ENCODE peak calls at places on chromosomes 3 and 15, in nine cellular contexts. B, A, T, G, U, R, Z, D and I are unnamed samples.
A peak's percentile ranks its signal among the peaks of the same experiment; 100 is the strongest.

GRCh38 chr3:4835616-4836043 is 143.6 kb upstream of the BHLHE40 start:
- DNase-seq in A (peak; percentile 40), U (no peak), D (no peak), T (no peak), R (no peak), B (no peak), Z (no peak), G (no peak), I (no peak)

GRCh38 chr3:115248274-115248673 is 101.2 kb upstream of the ZBTB20 start:
- DNase-seq in T (no peak), R (no peak), U (no peak), D (peak; percentile 80), Z (no peak), B (no peak), G (peak; percentile 75), A (peak; percentile 51), I (no peak)

GRCh38 chr3:170307998-170308398 is 49.5 kb upstream of the SKIL start:
- DNase-seq in D (peak; percentile 16), G (peak; percentile 92), T (peak; percentile 24), B (peak; percentile 13), A (no peak), U (no peak), Z (peak; percentile 86), R (no peak), I (no peak)

GRCh38 chr3:162021206-162021605 is 524.6 kb downstream of the OTOL1 start:
- DNase-seq in T (no peak), D (no peak), A (no peak), Z (no peak), G (peak; percentile 80), U (no peak), R (no peak), B (no peak), I (no peak)

GRCh38 chr3:138438896-138439295 is 4.5 kb downstream of the ESYT3 start:
- DNase-seq in A (no peak), B (no peak), U (no peak), Z (no peak), D (peak; percentile 76), G (peak; percentile 11), T (no peak), R (no peak), I (no peak)

GRCh38 chr3:69197922-69198540 is 75.6 kb upstream of the LMOD3 start:
- DNase-seq in D (no peak), T (no peak), B (no peak), G (no peak), A (no peak), U (no peak), R (no peak), Z (no peak), I (no peak)

GRCh38 chr15:93428807-93429351 is 339.9 kb upstream of the RGMA start:
- DNase-seq in G (no peak), T (no peak), U (no peak), B (no peak), A (no peak), R (no peak), D (no peak), Z (no peak), I (no peak)

GRCh38 chr15:71051539-71051938 is 63.7 kb upstream of the THSD4 start:
- DNase-seq in U (no peak), A (no peak), D (peak; percentile 69), G (peak; percentile 16), R (no peak), Z (no peak), B (peak; percentile 85), T (no peak), I (no peak)

GRCh38 chr15:70815604-70816003 is 38.4 kb downstream of the LARP6 start:
- DNase-seq in T (peak; percentile 57), Z (no peak), B (no peak), G (peak; percentile 92), R (no peak), A (no peak), D (no peak), U (no peak), I (no peak)

GRCh38 chr3:9883676-9884554 is 3.9 kb upstream of the CIDEC start:
- DNase-seq in A (no peak), B (peak; percentile 36), Z (peak; percentile 41), G (no peak), D (peak; percentile 82), U (no peak), T (no peak), R (no peak), I (no peak)

GRCh38 chr3:149403443-149403842 is 26.0 kb upstream of the TM4SF1 start:
- DNase-seq in Z (no peak), B (no peak), G (no peak), R (no peak), U (no peak), T (no peak), A (no peak), D (no peak), I (no peak)

GRCh38 chr3:108035751-108036150 is 55.1 kb downstream of the CD47 start:
- DNase-seq in G (no peak), D (no peak), A (peak; percentile 67), R (no peak), T (no peak), B (no peak), Z (peak; percentile 38), U (no peak), I (no peak)

GRCh38 chr3:106542101-106542769 is 673.4 kb upstream of the CBLB start:
- DNase-seq in U (no peak), Z (peak; percentile 14), A (no peak), G (no peak), B (no peak), D (peak; percentile 77), R (no peak), T (no peak), I (peak; percentile 54)

DNA sequence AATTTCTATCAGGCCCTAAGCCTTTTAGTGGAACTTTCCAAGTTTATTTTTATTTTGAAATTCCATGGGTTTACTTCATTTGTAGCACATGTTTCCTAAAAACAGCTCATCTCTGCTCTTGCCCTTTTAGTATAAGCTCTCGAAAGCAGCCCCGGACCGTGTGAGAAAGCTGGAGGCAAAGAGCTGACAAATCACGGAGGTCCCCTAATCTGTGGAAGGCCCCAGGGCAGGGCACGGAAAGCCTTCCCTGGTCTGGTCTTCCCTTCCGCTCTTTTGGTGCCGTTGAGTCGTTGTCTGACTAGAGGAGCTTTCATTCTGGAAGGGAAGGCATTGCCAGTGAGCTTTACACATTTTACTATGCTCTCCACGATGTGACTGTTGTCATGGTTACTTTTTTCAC is 71.8 kb downstream of the CYP19A1 start:
- DNase-seq in T (no peak), D (peak; percentile 50), U (no peak), A (no peak), G (no peak), R (no peak), B (no peak), Z (peak; percentile 11), I (peak; percentile 13)
- H3K4me2 ChIP-seq in T (no peak overlapping the region), D (peak overlapping the region; percentile 96), U (no peak overlapping the region), A (no peak overlapping the region), G (peak overlapping the region; percentile 95), R (no peak overlapping the region), B (peak overlapping the region; percentile 96), Z (no peak overlapping the region), I (peak overlapping the region; percentile 79)

GRCh38 chr3:99858461-99858860 is 40.8 kb downstream of the CMSS1 start:
- DNase-seq in R (no peak), U (no peak), A (no peak), D (no peak), G (no peak), Z (no peak), B (no peak), T (no peak), I (no peak)

GRCh38 chr3:99857278-99857677 is 39.6 kb downstream of the CMSS1 start:
- DNase-seq in Z (no peak), G (no peak), R (no peak), T (peak; percentile 81), D (no peak), A (no peak), B (no peak), U (no peak), I (no peak)

GRCh38 chr3:99854899-99855298 is 37.2 kb downstream of the CMSS1 start:
- DNase-seq in G (no peak), T (no peak), R (no peak), B (no peak), U (no peak), A (no peak), D (no peak), Z (no peak), I (no peak)

GRCh38 chr3:99855900-99856299 is 38.2 kb downstream of the CMSS1 start:
- DNase-seq in R (no peak), B (no peak), T (no peak), U (no peak), D (no peak), Z (no peak), A (no peak), G (no peak), I (no peak)

DNA sequence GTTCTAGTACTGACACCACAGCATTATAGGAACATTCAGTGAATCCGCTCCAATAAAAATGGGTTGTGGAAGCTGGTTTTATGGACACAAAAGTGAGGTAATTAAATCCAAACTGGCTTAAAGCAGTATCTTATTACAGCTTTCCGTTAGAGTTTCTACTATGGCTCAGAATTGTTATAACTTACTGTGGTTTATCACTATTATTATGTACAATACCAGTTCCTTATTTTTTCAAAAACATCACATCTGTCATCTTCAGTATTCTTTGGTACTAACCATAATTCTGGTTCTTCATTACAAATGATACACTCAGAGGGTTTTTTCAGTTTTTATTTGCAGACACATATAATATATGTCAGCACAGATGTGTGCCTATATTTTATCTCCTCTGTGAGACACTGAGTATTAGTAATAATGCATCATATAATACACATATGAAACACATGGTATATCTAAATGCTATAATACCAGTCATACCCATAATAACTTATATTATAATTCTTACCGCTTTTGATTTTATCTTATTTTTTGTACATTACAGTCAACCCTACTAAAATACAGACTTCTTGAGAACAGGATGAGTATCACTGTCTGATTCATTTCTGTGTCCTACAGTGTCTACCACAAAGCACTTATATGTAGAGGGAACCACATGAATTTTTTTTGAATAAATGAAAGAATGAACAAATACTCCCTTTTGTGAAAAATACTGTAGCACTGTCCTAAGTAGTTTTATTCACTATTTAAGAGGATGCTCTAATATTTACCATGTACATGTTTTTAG is 39.0 kb downstream of the CMSS1 start:
- DNase-seq in T (no peak), U (no peak), R (no peak), A (no peak), B (no peak), Z (no peak), G (no peak), D (peak; percentile 47), I (no peak)
- H3K79me2 ChIP-seq in T (peaks cover 76% of the 10 kb centered on the region), U (peaks cover 21% of the 10 kb centered on the region), R (no peaks in the 10 kb centered on the region), A (peaks cover 49% of the 10 kb centered on the region), B (peaks cover 68% of the 10 kb centered on the region), Z (no peaks in the 10 kb centered on the region), G (peaks cover 66% of the 10 kb centered on the region), D (peaks cover 92% of the 10 kb centered on the region), I (peaks cover 13% of the 10 kb centered on the region)

GRCh38 chr3:185584681-185585080 is 1.4 kb upstream of the SENP2 start:
- DNase-seq in R (no peak), Z (no peak), T (no peak), B (no peak), G (no peak), A (no peak), U (no peak), D (no peak), I (no peak)
- H3K4me2 ChIP-seq in R (no peak overlapping the region), Z (no peak overlapping the region), T (peak overlapping the region; percentile 97), B (no peak overlapping the region), G (no peak overlapping the region), A (no peak overlapping the region), U (peak overlapping the region; percentile 88), D (no peak overlapping the region), I (no peak overlapping the region)

DNA sequence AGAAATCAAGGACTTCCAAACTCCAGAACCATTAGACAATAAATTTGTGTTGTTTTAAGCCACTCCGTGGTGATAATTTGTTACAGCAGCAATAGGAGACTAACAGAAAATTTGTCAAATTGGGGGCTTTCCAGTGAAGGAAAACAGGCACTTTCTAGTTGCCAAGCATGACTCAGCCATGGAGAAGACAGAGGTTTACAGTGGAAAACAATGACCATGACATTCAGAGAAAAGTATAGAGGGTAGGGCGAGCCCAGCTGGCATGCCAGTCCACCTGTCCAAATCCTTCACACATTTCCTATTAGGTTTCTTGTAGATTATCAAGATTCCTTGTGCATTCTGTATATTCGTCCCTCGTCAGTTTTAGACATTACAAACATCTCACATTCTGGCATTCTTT is 24.9 kb downstream of the SLCO2A1 start:
- DNase-seq in R (no peak), A (no peak), D (peak; percentile 50), G (no peak), B (no peak), U (no peak), T (no peak), Z (no peak), I (no peak)
- H3K79me2 ChIP-seq in R (no peaks in the 10 kb centered on the region), A (no peaks in the 10 kb centered on the region), D (no peaks in the 10 kb centered on the region), G (no peaks in the 10 kb centered on the region), B (no peaks in the 10 kb centered on the region), U (no peaks in the 10 kb centered on the region), T (no peaks in the 10 kb centered on the region), Z (no peaks in the 10 kb centered on the region), I (no peaks in the 10 kb centered on the region)